ENCODE peak calls at places on chromosomes 2 and 18, in eight cellular contexts. One of them, this sample, is unnamed.

GRCh38 chr2:69915050-69915945 is at the start of gene MXD1:
- DNase-seq in activated CD8-positive, alpha-beta T cell treated with anti-CD3 and anti-CD28 coated beads for 36 hours: peak; percentile 13
- DNase-seq in neural progenitor cell: peak; percentile 57
- DNase-seq in activated CD4-positive, alpha-beta T cell treated with anti-CD3 and anti-CD28 coated beads for 36 hours: peak; percentile 42
- DNase-seq in activated T-cell treated with anti-CD3 and anti-CD28 coated beads for 4 hours: no peak
- DNase-seq in non-pigmented ciliary epithelial cell: no peak
- DNase-seq in retina: no peak
- DNase-seq in stimulated activated CD4-positive, alpha-beta T cell treated with anti-CD3 and anti-CD28 coated beads, Interleukin-15, amount 100 ng/mL, for 24 hours: peak; percentile 34
- DNase-seq in this sample: peak; percentile 24

GRCh38 chr2:172864182-172864581 is 128.5 kb downstream of the RAPGEF4 start:
- DNase-seq in stimulated activated CD4-positive, alpha-beta T cell treated with anti-CD3 and anti-CD28 coated beads, Interleukin-15, amount 100 ng/mL, for 24 hours: peak; percentile 70
- DNase-seq in retina: no peak
- DNase-seq in activated CD4-positive, alpha-beta T cell treated with anti-CD3 and anti-CD28 coated beads for 36 hours: peak; percentile 79
- DNase-seq in neural progenitor cell: peak; percentile 79
- DNase-seq in non-pigmented ciliary epithelial cell: no peak
- DNase-seq in activated T-cell treated with anti-CD3 and anti-CD28 coated beads for 4 hours: peak; percentile 26
- DNase-seq in activated CD8-positive, alpha-beta T cell treated with anti-CD3 and anti-CD28 coated beads for 36 hours: peak; percentile 78
- DNase-seq in this sample: peak; percentile 59

GRCh38 chr18:62987035-62987830 is 271.9 kb downstream of the PHLPP1 start:
- DNase-seq in retina: no peak
- DNase-seq in non-pigmented ciliary epithelial cell: no peak
- DNase-seq in activated T-cell treated with anti-CD3 and anti-CD28 coated beads for 4 hours: no peak
- DNase-seq in stimulated activated CD4-positive, alpha-beta T cell treated with anti-CD3 and anti-CD28 coated beads, Interleukin-15, amount 100 ng/mL, for 24 hours: no peak
- DNase-seq in activated CD4-positive, alpha-beta T cell treated with anti-CD3 and anti-CD28 coated beads for 36 hours: no peak
- DNase-seq in neural progenitor cell: no peak
- DNase-seq in activated CD8-positive, alpha-beta T cell treated with anti-CD3 and anti-CD28 coated beads for 36 hours: no peak
- DNase-seq in this sample: no peak

GRCh38 chr2:104871566-104872033 is 17.7 kb downstream of the POU3F3 start:
- DNase-seq in stimulated activated CD4-positive, alpha-beta T cell treated with anti-CD3 and anti-CD28 coated beads, Interleukin-15, amount 100 ng/mL, for 24 hours: no peak
- DNase-seq in non-pigmented ciliary epithelial cell: no peak
- DNase-seq in activated CD8-positive, alpha-beta T cell treated with anti-CD3 and anti-CD28 coated beads for 36 hours: no peak
- DNase-seq in activated CD4-positive, alpha-beta T cell treated with anti-CD3 and anti-CD28 coated beads for 36 hours: no peak
- DNase-seq in activated T-cell treated with anti-CD3 and anti-CD28 coated beads for 4 hours: no peak
- DNase-seq in retina: no peak
- DNase-seq in neural progenitor cell: no peak
- DNase-seq in this sample: no peak

GRCh38 chr18:63444567-63444966 is 22.3 kb upstream of the VPS4B start:
- DNase-seq in activated T-cell treated with anti-CD3 and anti-CD28 coated beads for 4 hours: no peak
- DNase-seq in neural progenitor cell: no peak
- DNase-seq in activated CD4-positive, alpha-beta T cell treated with anti-CD3 and anti-CD28 coated beads for 36 hours: no peak
- DNase-seq in stimulated activated CD4-positive, alpha-beta T cell treated with anti-CD3 and anti-CD28 coated beads, Interleukin-15, amount 100 ng/mL, for 24 hours: no peak
- DNase-seq in retina: no peak
- DNase-seq in non-pigmented ciliary epithelial cell: peak; percentile 28
- DNase-seq in activated CD8-positive, alpha-beta T cell treated with anti-CD3 and anti-CD28 coated beads for 36 hours: no peak
- DNase-seq in this sample: no peak

GRCh38 chr2:145849466-145849865 is 1329.5 kb upstream of the ZEB2 start:
- DNase-seq in retina: no peak
- DNase-seq in activated T-cell treated with anti-CD3 and anti-CD28 coated beads for 4 hours: no peak
- DNase-seq in non-pigmented ciliary epithelial cell: no peak
- DNase-seq in neural progenitor cell: no peak
- DNase-seq in activated CD4-positive, alpha-beta T cell treated with anti-CD3 and anti-CD28 coated beads for 36 hours: no peak
- DNase-seq in activated CD8-positive, alpha-beta T cell treated with anti-CD3 and anti-CD28 coated beads for 36 hours: no peak
- DNase-seq in stimulated activated CD4-positive, alpha-beta T cell treated with anti-CD3 and anti-CD28 coated beads, Interleukin-15, amount 100 ng/mL, for 24 hours: no peak
- DNase-seq in this sample: no peak

GRCh38 chr2:151051584-151052220 is 210.0 kb downstream of the RBM43 start:
- DNase-seq in retina: no peak
- DNase-seq in activated T-cell treated with anti-CD3 and anti-CD28 coated beads for 4 hours: no peak
- DNase-seq in activated CD8-positive, alpha-beta T cell treated with anti-CD3 and anti-CD28 coated beads for 36 hours: peak; percentile 50
- DNase-seq in neural progenitor cell: peak; percentile 36
- DNase-seq in stimulated activated CD4-positive, alpha-beta T cell treated with anti-CD3 and anti-CD28 coated beads, Interleukin-15, amount 100 ng/mL, for 24 hours: peak; percentile 23
- DNase-seq in non-pigmented ciliary epithelial cell: no peak
- DNase-seq in activated CD4-positive, alpha-beta T cell treated with anti-CD3 and anti-CD28 coated beads for 36 hours: peak; percentile 34
- DNase-seq in this sample: peak; percentile 47

GRCh38 chr2:155377178-155377780 is 678.8 kb downstream of the KCNJ3 start:
- DNase-seq in activated T-cell treated with anti-CD3 and anti-CD28 coated beads for 4 hours: no peak
- DNase-seq in stimulated activated CD4-positive, alpha-beta T cell treated with anti-CD3 and anti-CD28 coated beads, Interleukin-15, amount 100 ng/mL, for 24 hours: no peak
- DNase-seq in activated CD4-positive, alpha-beta T cell treated with anti-CD3 and anti-CD28 coated beads for 36 hours: no peak
- DNase-seq in neural progenitor cell: peak; percentile 37
- DNase-seq in non-pigmented ciliary epithelial cell: no peak
- DNase-seq in retina: peak; percentile 74
- DNase-seq in activated CD8-positive, alpha-beta T cell treated with anti-CD3 and anti-CD28 coated beads for 36 hours: no peak
- DNase-seq in this sample: no peak

GRCh38 chr2:105454801-105455485 is 56.1 kb upstream of the FHL2 start:
- DNase-seq in retina: no peak
- DNase-seq in activated CD8-positive, alpha-beta T cell treated with anti-CD3 and anti-CD28 coated beads for 36 hours: peak; percentile 34
- DNase-seq in activated CD4-positive, alpha-beta T cell treated with anti-CD3 and anti-CD28 coated beads for 36 hours: peak; percentile 27
- DNase-seq in stimulated activated CD4-positive, alpha-beta T cell treated with anti-CD3 and anti-CD28 coated beads, Interleukin-15, amount 100 ng/mL, for 24 hours: peak; percentile 16
- DNase-seq in non-pigmented ciliary epithelial cell: peak; percentile 60
- DNase-seq in activated T-cell treated with anti-CD3 and anti-CD28 coated beads for 4 hours: no peak
- DNase-seq in neural progenitor cell: peak; percentile 30
- DNase-seq in this sample: peak; percentile 5

GRCh38 chr2:183868153-183868552 is 730.2 kb upstream of the ZNF804A start:
- DNase-seq in non-pigmented ciliary epithelial cell: no peak
- DNase-seq in activated CD8-positive, alpha-beta T cell treated with anti-CD3 and anti-CD28 coated beads for 36 hours: no peak
- DNase-seq in neural progenitor cell: no peak
- DNase-seq in activated T-cell treated with anti-CD3 and anti-CD28 coated beads for 4 hours: no peak
- DNase-seq in stimulated activated CD4-positive, alpha-beta T cell treated with anti-CD3 and anti-CD28 coated beads, Interleukin-15, amount 100 ng/mL, for 24 hours: no peak
- DNase-seq in activated CD4-positive, alpha-beta T cell treated with anti-CD3 and anti-CD28 coated beads for 36 hours: no peak
- DNase-seq in retina: no peak
- DNase-seq in this sample: no peak

GRCh38 chr18:8277270-8277669 is 332.0 kb upstream of the RAB12 start:
- DNase-seq in non-pigmented ciliary epithelial cell: no peak
- DNase-seq in stimulated activated CD4-positive, alpha-beta T cell treated with anti-CD3 and anti-CD28 coated beads, Interleukin-15, amount 100 ng/mL, for 24 hours: no peak
- DNase-seq in retina: no peak
- DNase-seq in neural progenitor cell: no peak
- DNase-seq in activated CD8-positive, alpha-beta T cell treated with anti-CD3 and anti-CD28 coated beads for 36 hours: no peak
- DNase-seq in activated T-cell treated with anti-CD3 and anti-CD28 coated beads for 4 hours: no peak
- DNase-seq in activated CD4-positive, alpha-beta T cell treated with anti-CD3 and anti-CD28 coated beads for 36 hours: no peak
- DNase-seq in this sample: no peak

GRCh38 chr2:9010866-9011265 is 7.4 kb upstream of the MBOAT2 start:
- DNase-seq in activated CD4-positive, alpha-beta T cell treated with anti-CD3 and anti-CD28 coated beads for 36 hours: no peak
- DNase-seq in non-pigmented ciliary epithelial cell: no peak
- DNase-seq in retina: no peak
- DNase-seq in stimulated activated CD4-positive, alpha-beta T cell treated with anti-CD3 and anti-CD28 coated beads, Interleukin-15, amount 100 ng/mL, for 24 hours: no peak
- DNase-seq in activated CD8-positive, alpha-beta T cell treated with anti-CD3 and anti-CD28 coated beads for 36 hours: no peak
- DNase-seq in activated T-cell treated with anti-CD3 and anti-CD28 coated beads for 4 hours: no peak
- DNase-seq in neural progenitor cell: no peak
- DNase-seq in this sample: no peak

This sample was measured in DND-41.